ENCODE peak calls at places on chromosome 17, in six cellular contexts. One of them, this sample, is unnamed.

GRCh38 chr17:7632492-7632894 is 2.6 kb downstream of the SHBG start:
- DNase-seq in H9: peak; percentile 82
- DNase-seq in trophoblast cell: no peak
- DNase-seq in H1: peak; percentile 66
- DNase-seq in IMR-90: peak; percentile 54
- DNase-seq in mesenchymal stem cell: peak; percentile 52
- DNase-seq in this sample: no peak

GRCh38 chr17:7445011-7445927 is at the start of gene CHRNB1:
- DNase-seq in H9: peak; percentile 99
- DNase-seq in trophoblast cell: peak; percentile 85
- DNase-seq in H1: peak; percentile 94
- DNase-seq in IMR-90: peak; percentile 27
- DNase-seq in mesenchymal stem cell: peak; percentile 57
- DNase-seq in this sample: peak; percentile 85

GRCh38 chr17:282000-282911 is 70.4 kb downstream of the RPH3AL start:
- DNase-seq in H9: no peak
- DNase-seq in trophoblast cell: no peak
- DNase-seq in H1: no peak
- DNase-seq in IMR-90: no peak
- DNase-seq in mesenchymal stem cell: no peak
- DNase-seq in this sample: no peak

GRCh38 chr17:44522883-44523671 is 19.9 kb upstream of the GPATCH8 start:
- DNase-seq in H9: peak; percentile 92
- DNase-seq in trophoblast cell: peak; percentile 67
- DNase-seq in H1: peak; percentile 94
- DNase-seq in IMR-90: peak; percentile 61
- DNase-seq in mesenchymal stem cell: peak; percentile 58
- DNase-seq in this sample: no peak

GRCh38 chr17:17831208-17832039 is 5.4 kb downstream of the SREBF1 start:
- DNase-seq in H9: no peak
- DNase-seq in trophoblast cell: no peak
- DNase-seq in H1: no peak
- DNase-seq in IMR-90: no peak
- DNase-seq in mesenchymal stem cell: no peak
- DNase-seq in this sample: no peak

GRCh38 chr17:48427598-48427997 is 2.4 kb downstream of the SKAP1 start:
- DNase-seq in H9: no peak
- DNase-seq in trophoblast cell: no peak
- DNase-seq in H1: no peak
- DNase-seq in IMR-90: no peak
- DNase-seq in mesenchymal stem cell: peak; percentile 15
- DNase-seq in this sample: no peak

GRCh38 chr17:57243171-57243622 is 13.1 kb upstream of the MSI2 start:
- DNase-seq in H9: peak; percentile 87
- DNase-seq in trophoblast cell: no peak
- DNase-seq in H1: peak; percentile 92
- DNase-seq in IMR-90: peak; percentile 60
- DNase-seq in mesenchymal stem cell: peak; percentile 65
- DNase-seq in this sample: peak; percentile 79

GRCh38 chr17:82931696-82932060 is 91.9 kb upstream of the ZNF750 start:
- DNase-seq in H9: no peak
- DNase-seq in trophoblast cell: no peak
- DNase-seq in H1: no peak
- DNase-seq in IMR-90: peak; percentile 94
- DNase-seq in mesenchymal stem cell: no peak
- DNase-seq in this sample: no peak

GRCh38 chr17:55157165-55157564 is 107.6 kb upstream of the HLF start:
- DNase-seq in H9: no peak
- DNase-seq in trophoblast cell: no peak
- DNase-seq in H1: no peak
- DNase-seq in IMR-90: peak; percentile 53
- DNase-seq in mesenchymal stem cell: peak; percentile 5
- DNase-seq in this sample: no peak

GRCh38 chr17:47676199-47676472 is 17.8 kb upstream of the TBKBP1 start:
- DNase-seq in H9: no peak
- DNase-seq in trophoblast cell: no peak
- DNase-seq in H1: no peak
- DNase-seq in IMR-90: no peak
- DNase-seq in mesenchymal stem cell: no peak
- DNase-seq in this sample: no peak

GRCh38 chr17:2191785-2192184 is 111.8 kb downstream of the SMG6 start:
- DNase-seq in H9: no peak
- DNase-seq in trophoblast cell: no peak
- DNase-seq in H1: no peak
- DNase-seq in IMR-90: no peak
- DNase-seq in mesenchymal stem cell: peak; percentile 89
- DNase-seq in this sample: no peak

GRCh38 chr17:19270347-19270950 is 33.3 kb downstream of the EPN2 start:
- DNase-seq in H9: no peak
- DNase-seq in trophoblast cell: no peak
- DNase-seq in H1: no peak
- DNase-seq in IMR-90: no peak
- DNase-seq in mesenchymal stem cell: no peak
- DNase-seq in this sample: no peak

GRCh38 chr17:64091571-64091970 is 38.4 kb downstream of the ERN1 start:
- DNase-seq in H9: no peak
- DNase-seq in trophoblast cell: no peak
- DNase-seq in H1: no peak
- DNase-seq in IMR-90: no peak
- DNase-seq in mesenchymal stem cell: no peak
- DNase-seq in this sample: no peak

GRCh38 chr17:46190763-46191162 is 2.5 kb downstream of the KANSL1 start:
- DNase-seq in H9: no peak
- DNase-seq in trophoblast cell: no peak
- DNase-seq in H1: no peak
- DNase-seq in IMR-90: peak; percentile 11
- DNase-seq in mesenchymal stem cell: no peak
- DNase-seq in this sample: no peak

GRCh38 chr17:31687505-31688126 is 171.4 kb downstream of the COPRS start:
- DNase-seq in H9: no peak
- DNase-seq in trophoblast cell: peak; percentile 42
- DNase-seq in H1: no peak
- DNase-seq in IMR-90: no peak
- DNase-seq in mesenchymal stem cell: no peak
- DNase-seq in this sample: no peak

GRCh38 chr17:21525464-21526130 is 149.4 kb downstream of the KCNJ12 start:
- DNase-seq in H9: no peak
- DNase-seq in trophoblast cell: no peak
- DNase-seq in H1: peak; percentile 10
- DNase-seq in IMR-90: no peak
- DNase-seq in mesenchymal stem cell: no peak
- DNase-seq in this sample: no peak

GRCh38 chr17:71118039-71118438 is 948.7 kb downstream of the KCNJ2 start:
- DNase-seq in H9: no peak
- DNase-seq in trophoblast cell: no peak
- DNase-seq in H1: no peak
- DNase-seq in IMR-90: peak; percentile 18
- DNase-seq in mesenchymal stem cell: peak; percentile 8
- DNase-seq in this sample: no peak

GRCh38 chr17:47968836-47969235 is 2.1 kb upstream of the CDK5RAP3 start:
- DNase-seq in H9: no peak
- DNase-seq in trophoblast cell: no peak
- DNase-seq in H1: no peak
- DNase-seq in IMR-90: peak; percentile 45
- DNase-seq in mesenchymal stem cell: peak; percentile 37
- DNase-seq in this sample: no peak

GRCh38 chr17:1882836-1883235 is 53.0 kb downstream of the RPA1 start:
- DNase-seq in H9: peak; percentile 57
- DNase-seq in trophoblast cell: peak; percentile 15
- DNase-seq in H1: peak; percentile 58
- DNase-seq in IMR-90: peak; percentile 24
- DNase-seq in mesenchymal stem cell: peak; percentile 41
- DNase-seq in this sample: peak; percentile 20

GRCh38 chr17:73489333-73489732 is 154.9 kb downstream of the SDK2 start:
- DNase-seq in H9: no peak
- DNase-seq in trophoblast cell: no peak
- DNase-seq in H1: no peak
- DNase-seq in IMR-90: no peak
- DNase-seq in mesenchymal stem cell: no peak
- DNase-seq in this sample: no peak

GRCh38 chr17:79842136-79842655 is 3.0 kb upstream of the CBX4 start:
- DNase-seq in H9: peak; percentile 75
- DNase-seq in trophoblast cell: no peak
- DNase-seq in H1: peak; percentile 71
- DNase-seq in IMR-90: no peak
- DNase-seq in mesenchymal stem cell: no peak
- DNase-seq in this sample: no peak

GRCh38 chr17:15157051-15157450 is 108.1 kb downstream of the PMP22 start:
- DNase-seq in H9: no peak
- DNase-seq in trophoblast cell: peak; percentile 42
- DNase-seq in H1: no peak
- DNase-seq in IMR-90: peak; percentile 44
- DNase-seq in mesenchymal stem cell: peak; percentile 45
- DNase-seq in this sample: no peak

GRCh38 chr17:48023408-48024148 is 14.0 kb downstream of the COPZ2 start:
- DNase-seq in H9: peak; percentile 98
- DNase-seq in trophoblast cell: peak; percentile 35
- DNase-seq in H1: peak; percentile 93
- DNase-seq in IMR-90: peak; percentile 32
- DNase-seq in mesenchymal stem cell: peak; percentile 69
- DNase-seq in this sample: no peak

GRCh38 chr17:67633751-67634191 is 84.0 kb upstream of the NOL11 start:
- DNase-seq in H9: no peak
- DNase-seq in trophoblast cell: no peak
- DNase-seq in H1: no peak
- DNase-seq in IMR-90: peak; percentile 41
- DNase-seq in mesenchymal stem cell: no peak
- DNase-seq in this sample: no peak

GRCh38 chr17:50272246-50272645 is 2.0 kb upstream of the TMEM92 start:
- DNase-seq in H9: peak; percentile 36
- DNase-seq in trophoblast cell: no peak
- DNase-seq in H1: peak; percentile 45
- DNase-seq in IMR-90: no peak
- DNase-seq in mesenchymal stem cell: no peak
- DNase-seq in this sample: no peak

GRCh38 chr17:36869856-36870617 is 67.2 kb upstream of the LHX1 start:
- DNase-seq in H9: peak; percentile 71
- DNase-seq in trophoblast cell: peak; percentile 52
- DNase-seq in H1: no peak
- DNase-seq in IMR-90: peak; percentile 17
- DNase-seq in mesenchymal stem cell: peak; percentile 37
- DNase-seq in this sample: no peak
- H3K23ac ChIP-seq in H9: no peak overlapping the region
- H3K23ac ChIP-seq in trophoblast cell: no peak overlapping the region
- H3K23ac ChIP-seq in H1: no peak overlapping the region
- H3K23ac ChIP-seq in IMR-90: no peak overlapping the region
- H3K23ac ChIP-seq in mesenchymal stem cell: no peak overlapping the region
- H3K23ac ChIP-seq in this sample: no peak overlapping the region

GRCh38 chr17:65388911-65389310 is 172.5 kb downstream of the AXIN2 start:
- DNase-seq in H9: no peak
- DNase-seq in trophoblast cell: no peak
- DNase-seq in H1: no peak
- DNase-seq in IMR-90: no peak
- DNase-seq in mesenchymal stem cell: no peak
- DNase-seq in this sample: no peak
- H4K91ac ChIP-seq in H9: no peak overlapping the region
- H4K91ac ChIP-seq in trophoblast cell: no peak overlapping the region
- H4K91ac ChIP-seq in H1: no peak overlapping the region
- H4K91ac ChIP-seq in IMR-90: no peak overlapping the region
- H4K91ac ChIP-seq in mesenchymal stem cell: no peak overlapping the region
- H4K91ac ChIP-seq in this sample: no peak overlapping the region

GRCh38 chr17:78359936-78360370 is at the start of gene SOCS3:
- DNase-seq in H9: peak; percentile 96
- DNase-seq in trophoblast cell: peak; percentile 97
- DNase-seq in H1: peak; percentile 89
- DNase-seq in IMR-90: peak; percentile 94
- DNase-seq in mesenchymal stem cell: peak; percentile 98
- DNase-seq in this sample: peak; percentile 96

GRCh38 chr17:78357177-78357586 is 2.7 kb downstream of the SOCS3 start:
- DNase-seq in H9: peak; percentile 56
- DNase-seq in trophoblast cell: peak; percentile 46
- DNase-seq in H1: no peak
- DNase-seq in IMR-90: peak; percentile 80
- DNase-seq in mesenchymal stem cell: peak; percentile 84
- DNase-seq in this sample: no peak

GRCh38 chr17:78359216-78359935 is 501 bp downstream of the SOCS3 start:
- DNase-seq in H9: peak; percentile 52
- DNase-seq in trophoblast cell: peak; percentile 31
- DNase-seq in H1: peak; percentile 68
- DNase-seq in IMR-90: no peak
- DNase-seq in mesenchymal stem cell: no peak
- DNase-seq in this sample: no peak

GRCh38 chr17:78357687-78358537 is 2.0 kb downstream of the SOCS3 start:
- DNase-seq in H9: peak; percentile 76
- DNase-seq in trophoblast cell: no peak
- DNase-seq in H1: no peak
- DNase-seq in IMR-90: no peak
- DNase-seq in mesenchymal stem cell: peak; percentile 44
- DNase-seq in this sample: no peak

DNA sequence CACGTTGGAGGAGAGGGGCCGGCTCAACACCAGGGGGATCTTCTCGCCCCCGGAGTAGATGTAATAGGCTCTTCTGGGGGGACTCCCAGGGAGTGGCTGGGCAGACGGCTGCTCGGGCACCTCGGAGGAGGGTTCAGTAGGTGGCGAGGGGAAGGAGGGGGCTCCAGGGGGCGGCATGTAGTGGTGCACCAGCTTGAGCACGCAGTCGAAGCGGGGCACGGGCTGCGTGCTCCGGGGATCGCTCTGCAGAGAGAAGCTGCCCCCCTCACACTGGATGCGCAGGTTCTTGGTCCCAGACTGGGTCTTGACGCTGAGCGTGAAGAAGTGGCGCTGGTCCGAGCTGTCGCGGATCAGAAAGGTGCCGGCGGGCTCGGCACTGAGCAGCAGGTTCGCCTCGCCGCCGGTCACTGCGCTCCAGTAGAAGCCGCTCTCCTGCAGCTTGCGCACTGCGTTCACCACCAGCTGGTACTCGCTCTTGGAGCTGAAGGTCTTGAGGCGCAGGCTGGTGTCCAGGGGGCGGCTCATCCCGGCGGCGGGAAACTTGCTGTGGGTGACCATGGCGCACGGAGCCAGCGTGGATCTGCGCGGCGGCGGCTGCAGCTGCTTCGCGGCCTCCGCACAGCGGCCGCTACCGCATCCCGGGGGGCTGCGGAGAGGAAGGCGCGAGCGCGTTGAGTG is 1.2 kb downstream of the SOCS3 start:
- DNase-seq in H9: peak; percentile 59
- DNase-seq in trophoblast cell: no peak
- DNase-seq in H1: no peak
- DNase-seq in IMR-90: peak; percentile 53
- DNase-seq in mesenchymal stem cell: peak; percentile 54
- DNase-seq in this sample: no peak
- H3K23ac ChIP-seq in H9: no peak overlapping the region
- H3K23ac ChIP-seq in trophoblast cell: no peak overlapping the region
- H3K23ac ChIP-seq in H1: no peak overlapping the region
- H3K23ac ChIP-seq in IMR-90: peak overlapping the region; percentile 13
- H3K23ac ChIP-seq in mesenchymal stem cell: peak overlapping the region; percentile 46
- H3K23ac ChIP-seq in this sample: peak overlapping the region; percentile 94

DNA sequence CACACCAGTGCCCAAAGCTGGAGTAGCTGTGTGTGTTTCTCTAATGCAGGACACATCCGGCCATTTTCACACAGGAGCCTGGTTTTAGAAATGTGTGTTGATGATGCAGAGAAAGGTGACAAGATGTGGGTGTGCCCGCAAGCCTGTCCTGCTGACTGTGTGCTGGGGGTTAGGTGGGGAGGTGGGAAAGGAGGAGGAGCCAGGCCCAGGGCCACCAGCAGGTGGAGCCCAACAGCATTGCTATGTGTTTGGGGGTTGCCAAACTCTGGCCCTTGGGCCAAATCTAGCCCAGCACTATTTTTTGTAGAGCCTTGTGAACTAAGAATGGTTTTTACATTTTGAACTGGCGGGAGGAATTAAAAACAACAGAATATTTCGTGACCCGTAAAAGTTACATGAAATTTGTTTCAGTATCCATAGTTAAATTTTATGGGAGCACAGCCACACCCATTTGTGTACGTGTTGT is 61.7 kb upstream of the LGALS9 start:
- DNase-seq in H9: peak; percentile 94
- DNase-seq in trophoblast cell: peak; percentile 88
- DNase-seq in H1: peak; percentile 81
- DNase-seq in IMR-90: peak; percentile 34
- DNase-seq in mesenchymal stem cell: no peak
- DNase-seq in this sample: peak; percentile 18
- H4K91ac ChIP-seq in H9: no peak overlapping the region
- H4K91ac ChIP-seq in trophoblast cell: peak overlapping the region; percentile 73
- H4K91ac ChIP-seq in H1: no peak overlapping the region
- H4K91ac ChIP-seq in IMR-90: peak overlapping the region; percentile 70
- H4K91ac ChIP-seq in mesenchymal stem cell: no peak overlapping the region
- H4K91ac ChIP-seq in this sample: no peak overlapping the region